ENCODE peak calls at places on chromosomes 7 and 10, in five cellular contexts. One of them, this sample, is unnamed.
A peak's percentile ranks its signal among the peaks of the same experiment; 100 is the strongest.

GRCh38 chr10:71068811-71069411 is 143.5 kb upstream of the UNC5B start:
- DNase-seq in cardiac fibroblast: peak; percentile 34
- DNase-seq in hepatocyte: no peak
- DNase-seq in GM12865: no peak
- DNase-seq in fibroblast of lung: peak; percentile 5
- DNase-seq in this sample: peak; percentile 21

GRCh38 chr7:77537595-77538185 is 595 bp downstream of the PTPN12 start:
- DNase-seq in cardiac fibroblast: peak; percentile 34
- DNase-seq in fibroblast of lung: peak; percentile 28
- DNase-seq in GM12865: peak; percentile 52
- DNase-seq in hepatocyte: peak; percentile 59
- DNase-seq in this sample: no peak

GRCh38 chr10:11205026-11205772 is 187.5 kb downstream of the CELF2 start:
- DNase-seq in cardiac fibroblast: no peak
- DNase-seq in GM12865: no peak
- DNase-seq in hepatocyte: no peak
- DNase-seq in fibroblast of lung: no peak
- DNase-seq in this sample: no peak

GRCh38 chr7:20776942-20777341 is 9.7 kb downstream of the SP8 start:
- DNase-seq in cardiac fibroblast: no peak
- DNase-seq in fibroblast of lung: no peak
- DNase-seq in hepatocyte: no peak
- DNase-seq in GM12865: no peak
- DNase-seq in this sample: no peak

GRCh38 chr7:154698726-154699291 is 304.1 kb downstream of the PAXIP1 start:
- DNase-seq in cardiac fibroblast: no peak
- DNase-seq in fibroblast of lung: no peak
- DNase-seq in hepatocyte: no peak
- DNase-seq in GM12865: peak; percentile 22
- DNase-seq in this sample: no peak

GRCh38 chr10:90847436-90847835 is 10.4 kb downstream of the HTR7 start:
- DNase-seq in cardiac fibroblast: peak; percentile 62
- DNase-seq in hepatocyte: no peak
- DNase-seq in fibroblast of lung: peak; percentile 57
- DNase-seq in GM12865: no peak
- DNase-seq in this sample: peak; percentile 75

GRCh38 chr7:17301491-17302101 is 3.1 kb downstream of the AHR start:
- DNase-seq in fibroblast of lung: peak; percentile 72
- DNase-seq in hepatocyte: peak; percentile 69
- DNase-seq in GM12865: peak; percentile 57
- DNase-seq in cardiac fibroblast: peak; percentile 70
- DNase-seq in this sample: peak; percentile 75

GRCh38 chr7:115070311-115070710 is 148.4 kb downstream of the MDFIC start:
- DNase-seq in fibroblast of lung: no peak
- DNase-seq in hepatocyte: no peak
- DNase-seq in GM12865: no peak
- DNase-seq in cardiac fibroblast: no peak
- DNase-seq in this sample: no peak

GRCh38 chr7:108989319-108989718 is 419.6 kb downstream of the DNAJB9 start:
- DNase-seq in cardiac fibroblast: no peak
- DNase-seq in fibroblast of lung: no peak
- DNase-seq in GM12865: no peak
- DNase-seq in hepatocyte: no peak
- DNase-seq in this sample: no peak

GRCh38 chr7:84412161-84412969 is 217.8 kb upstream of the SEMA3A start:
- DNase-seq in cardiac fibroblast: peak; percentile 93
- DNase-seq in hepatocyte: peak; percentile 12
- DNase-seq in fibroblast of lung: peak; percentile 99
- DNase-seq in GM12865: no peak
- DNase-seq in this sample: peak; percentile 93

GRCh38 chr7:116339564-116339963 is 129.2 kb downstream of the TES start:
- DNase-seq in hepatocyte: peak; percentile 40
- DNase-seq in GM12865: no peak
- DNase-seq in fibroblast of lung: no peak
- DNase-seq in cardiac fibroblast: no peak
- DNase-seq in this sample: peak; percentile 55

GRCh38 chr10:21700474-21700873 is 166.4 kb downstream of the MLLT10 start:
- DNase-seq in fibroblast of lung: no peak
- DNase-seq in hepatocyte: no peak
- DNase-seq in GM12865: no peak
- DNase-seq in cardiac fibroblast: no peak
- DNase-seq in this sample: peak; percentile 6

GRCh38 chr7:100722480-100723212 is 2.4 kb downstream of the EPO start:
- DNase-seq in fibroblast of lung: no peak
- DNase-seq in hepatocyte: no peak
- DNase-seq in GM12865: no peak
- DNase-seq in cardiac fibroblast: no peak
- DNase-seq in this sample: no peak

GRCh38 chr7:149459540-149460433 is 1.1 kb downstream of the ZNF777 start:
- DNase-seq in cardiac fibroblast: peak; percentile 11
- DNase-seq in hepatocyte: peak; percentile 47
- DNase-seq in fibroblast of lung: no peak
- DNase-seq in GM12865: peak; percentile 48
- DNase-seq in this sample: no peak

GRCh38 chr10:6301482-6302083 is 98.9 kb downstream of the PFKFB3 start:
- DNase-seq in hepatocyte: peak; percentile 42
- DNase-seq in fibroblast of lung: no peak
- DNase-seq in GM12865: no peak
- DNase-seq in cardiac fibroblast: no peak
- DNase-seq in this sample: no peak

GRCh38 chr10:6044651-6045599 is 17.2 kb downstream of the IL2RA start:
- DNase-seq in cardiac fibroblast: no peak
- DNase-seq in hepatocyte: no peak
- DNase-seq in GM12865: peak; percentile 72
- DNase-seq in fibroblast of lung: no peak
- DNase-seq in this sample: no peak

GRCh38 chr10:125023269-125023668 is 81.3 kb downstream of the ZRANB1 start:
- DNase-seq in cardiac fibroblast: no peak
- DNase-seq in GM12865: no peak
- DNase-seq in fibroblast of lung: no peak
- DNase-seq in hepatocyte: no peak
- DNase-seq in this sample: no peak

GRCh38 chr10:73094249-73094850 is 2.3 kb downstream of the P4HA1 start:
- DNase-seq in fibroblast of lung: peak; percentile 39
- DNase-seq in cardiac fibroblast: peak; percentile 29
- DNase-seq in GM12865: peak; percentile 34
- DNase-seq in hepatocyte: peak; percentile 15
- DNase-seq in this sample: peak; percentile 45

GRCh38 chr7:151452141-151452571 is 12.2 kb upstream of the CRYGN start:
- DNase-seq in cardiac fibroblast: no peak
- DNase-seq in hepatocyte: no peak
- DNase-seq in GM12865: no peak
- DNase-seq in fibroblast of lung: no peak
- DNase-seq in this sample: no peak

GRCh38 chr7:64099656-64100531 is 54.7 kb downstream of the ZNF727 start:
- DNase-seq in cardiac fibroblast: no peak
- DNase-seq in hepatocyte: no peak
- DNase-seq in fibroblast of lung: no peak
- DNase-seq in GM12865: no peak
- DNase-seq in this sample: no peak

GRCh38 chr10:49734676-49735075 is 27.4 kb downstream of the OGDHL start:
- DNase-seq in hepatocyte: peak; percentile 73
- DNase-seq in cardiac fibroblast: no peak
- DNase-seq in fibroblast of lung: no peak
- DNase-seq in GM12865: no peak
- DNase-seq in this sample: no peak

DNA sequence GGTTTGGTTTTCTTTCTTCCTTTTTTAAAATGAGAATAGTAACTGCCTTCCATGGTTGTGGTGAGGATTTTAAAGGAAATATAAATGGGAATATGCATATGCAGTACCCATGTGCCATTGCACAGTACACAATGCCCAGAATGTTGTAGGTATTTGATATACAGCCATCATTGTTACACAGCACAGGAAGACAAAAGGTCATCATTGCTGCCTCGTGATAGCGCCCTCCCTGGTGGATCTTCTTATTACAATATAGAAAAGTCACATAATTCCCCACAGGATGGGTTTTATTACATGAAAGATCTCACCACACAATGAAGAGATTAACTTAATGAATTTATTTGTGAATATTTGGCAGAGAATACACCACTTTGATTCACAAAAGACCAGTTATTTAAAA is 76.5 kb downstream of the PPP1R17 start:
- DNase-seq in GM12865: no peak
- DNase-seq in cardiac fibroblast: no peak
- DNase-seq in fibroblast of lung: no peak
- DNase-seq in hepatocyte: no peak
- DNase-seq in this sample: no peak
- TF ChIP-seq CTCF in GM12865: peak; percentile 18
- TF ChIP-seq CTCF in cardiac fibroblast: peak; percentile 30
- TF ChIP-seq CTCF in fibroblast of lung: peak; percentile 7
- TF ChIP-seq CTCF in hepatocyte: no peak
- TF ChIP-seq CTCF in this sample: peak; percentile 17

GRCh38 chr10:60238408-60239100 is 151.1 kb downstream of the ANK3 start:
- DNase-seq in hepatocyte: peak; percentile 42
- DNase-seq in cardiac fibroblast: peak; percentile 80
- DNase-seq in fibroblast of lung: peak; percentile 84
- DNase-seq in GM12865: peak; percentile 60
- DNase-seq in this sample: peak; percentile 89
- H3K4me3 ChIP-seq in hepatocyte: no peak overlapping the region
- H3K4me3 ChIP-seq in cardiac fibroblast: no peak overlapping the region
- H3K4me3 ChIP-seq in fibroblast of lung: no peak overlapping the region
- H3K4me3 ChIP-seq in GM12865: no peak overlapping the region
- H3K4me3 ChIP-seq in this sample: peak overlapping the region; percentile 0

GRCh38 chr7:153386581-153386980 is 627.0 kb downstream of the ACTR3B start:
- DNase-seq in cardiac fibroblast: no peak
- DNase-seq in GM12865: no peak
- DNase-seq in hepatocyte: no peak
- DNase-seq in fibroblast of lung: no peak
- DNase-seq in this sample: no peak

GRCh38 chr7:153382591-153383225 is 623.2 kb downstream of the ACTR3B start:
- DNase-seq in hepatocyte: no peak
- DNase-seq in GM12865: no peak
- DNase-seq in cardiac fibroblast: no peak
- DNase-seq in fibroblast of lung: no peak
- DNase-seq in this sample: no peak

GRCh38 chr7:153385502-153385901 is 626.0 kb downstream of the ACTR3B start:
- DNase-seq in cardiac fibroblast: no peak
- DNase-seq in GM12865: no peak
- DNase-seq in fibroblast of lung: no peak
- DNase-seq in hepatocyte: no peak
- DNase-seq in this sample: no peak

GRCh38 chr7:153380636-153381035 is 621.1 kb downstream of the ACTR3B start:
- DNase-seq in fibroblast of lung: no peak
- DNase-seq in GM12865: no peak
- DNase-seq in cardiac fibroblast: no peak
- DNase-seq in hepatocyte: no peak
- DNase-seq in this sample: no peak

DNA sequence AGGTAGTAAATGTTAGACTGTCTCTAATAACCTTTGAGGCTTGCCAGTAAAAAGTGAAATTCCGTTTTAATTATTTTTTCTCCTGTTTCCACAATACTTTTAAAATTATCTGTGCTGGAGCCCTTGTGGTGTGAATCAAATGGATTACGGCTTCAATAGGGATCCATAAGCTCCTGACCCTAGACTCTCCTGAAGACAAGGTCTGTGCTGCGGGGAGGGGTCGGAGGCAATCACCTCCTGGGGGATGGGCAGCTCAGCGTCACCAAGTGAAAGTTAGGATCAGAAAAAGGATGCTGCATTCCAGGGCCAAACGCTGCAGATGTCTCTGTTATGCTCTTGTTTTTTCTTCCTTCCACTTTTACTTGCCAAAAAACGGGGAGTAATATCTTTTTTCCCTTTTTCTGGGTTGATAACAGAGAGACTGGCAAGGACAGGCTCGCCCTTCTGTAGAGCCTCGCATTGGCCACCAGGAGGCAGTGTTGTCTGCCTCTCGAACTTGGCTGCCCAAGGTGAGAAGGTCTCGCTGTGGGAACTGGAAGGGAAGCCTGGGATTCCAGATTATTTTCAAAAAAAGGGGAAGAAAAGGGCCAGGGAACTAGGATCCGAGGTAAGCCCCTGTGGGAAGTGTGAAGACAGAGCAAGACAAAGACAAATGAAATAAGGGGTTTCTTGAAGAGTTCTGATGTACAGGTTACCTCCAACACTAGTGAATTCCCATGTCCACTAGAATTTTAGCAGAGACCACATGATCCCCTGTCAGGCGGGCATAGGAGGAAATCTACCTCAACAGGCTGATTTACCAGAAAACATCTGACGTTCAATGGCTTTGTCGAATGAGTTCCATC is 621.9 kb downstream of the ACTR3B start:
- DNase-seq in fibroblast of lung: no peak
- DNase-seq in GM12865: peak; percentile 45
- DNase-seq in cardiac fibroblast: no peak
- DNase-seq in hepatocyte: peak; percentile 46
- DNase-seq in this sample: no peak
- TF ChIP-seq CTCF in fibroblast of lung: no peak
- TF ChIP-seq CTCF in GM12865: peak; percentile 77
- TF ChIP-seq CTCF in cardiac fibroblast: peak; percentile 36
- TF ChIP-seq CTCF in hepatocyte: peak; percentile 57
- TF ChIP-seq CTCF in this sample: no peak

DNA sequence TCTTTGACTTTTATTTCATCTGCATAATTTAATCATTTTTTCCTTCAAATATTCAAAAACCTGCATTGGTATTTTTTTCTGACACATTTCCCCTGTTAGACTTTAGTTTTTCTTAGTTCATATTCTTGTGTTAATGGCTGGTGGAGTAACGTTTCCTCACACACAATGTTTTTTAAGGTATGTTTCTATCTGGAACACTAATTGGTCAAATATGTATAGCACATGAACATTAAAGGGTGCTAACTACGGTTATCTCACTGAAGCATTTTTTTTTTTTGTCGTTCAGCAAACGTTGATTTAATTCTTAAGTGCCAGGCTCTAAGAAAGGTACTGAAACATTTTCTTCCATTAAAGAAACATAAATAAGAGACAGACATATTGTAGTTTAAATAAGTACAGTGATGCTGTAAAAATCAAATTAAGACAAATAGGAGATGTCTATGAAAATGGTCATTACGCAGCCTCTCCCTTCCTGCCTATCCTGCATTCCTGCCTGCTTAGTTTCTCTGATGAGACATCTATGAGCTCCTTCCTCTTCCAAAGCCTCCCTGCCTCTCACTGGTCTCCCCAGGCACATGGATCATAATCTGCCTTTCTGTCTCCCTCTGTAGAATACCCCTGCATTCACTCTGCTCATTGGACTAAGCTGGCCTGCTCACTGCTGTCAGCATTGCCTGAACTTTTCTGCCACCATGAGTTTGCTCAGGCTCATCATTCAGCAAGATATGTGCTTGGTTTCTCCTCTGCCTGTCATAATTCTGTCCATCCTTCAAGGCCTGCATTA is 87.9 kb downstream of the PTPRZ1 start:
- DNase-seq in cardiac fibroblast: peak; percentile 56
- DNase-seq in GM12865: no peak
- DNase-seq in hepatocyte: peak; percentile 11
- DNase-seq in fibroblast of lung: peak; percentile 37
- DNase-seq in this sample: peak; percentile 78
- H3K4me3 ChIP-seq in cardiac fibroblast: no peak overlapping the region
- H3K4me3 ChIP-seq in GM12865: no peak overlapping the region
- H3K4me3 ChIP-seq in hepatocyte: no peak overlapping the region
- H3K4me3 ChIP-seq in fibroblast of lung: no peak overlapping the region
- H3K4me3 ChIP-seq in this sample: no peak overlapping the region

GRCh38 chr7:129401968-129402860 is 32.0 kb upstream of the STRIP2 start:
- DNase-seq in GM12865: peak; percentile 61
- DNase-seq in fibroblast of lung: no peak
- DNase-seq in hepatocyte: no peak
- DNase-seq in cardiac fibroblast: no peak
- DNase-seq in this sample: no peak
- TF ChIP-seq CTCF in GM12865: peak; percentile 38
- TF ChIP-seq CTCF in fibroblast of lung: no peak
- TF ChIP-seq CTCF in hepatocyte: no peak
- TF ChIP-seq CTCF in cardiac fibroblast: peak; percentile 4
- TF ChIP-seq CTCF in this sample: no peak